ENCODE peak calls at places on chromosomes 11 and 22, in six cellular contexts. B, N, E, I, Q and S are unnamed samples.

GRCh38 chr22:39012525-39013516 is 1.2 kb upstream of the APOBEC3C start:
- DNase-seq in B (no peak), N (no peak), E (no peak), I (no peak), Q (no peak), S (peak; percentile 53)

GRCh38 chr11:62048101-62048500 is 75.7 kb upstream of the INCENP start:
- DNase-seq in B (no peak), N (no peak), E (no peak), I (no peak), Q (no peak), S (no peak)

GRCh38 chr11:108788565-108789199 is 123.8 kb downstream of the DDX10 start:
- DNase-seq in B (peak; percentile 21), N (peak; percentile 24), E (peak; percentile 25), I (no peak), Q (peak; percentile 21), S (peak; percentile 8)

GRCh38 chr22:41907436-41908401 is 7.2 kb downstream of the SHISA8 start:
- DNase-seq in B (no peak), N (no peak), E (no peak), I (no peak), Q (no peak), S (no peak)

GRCh38 chr11:32658639-32659406 is 75.2 kb downstream of the EIF3M start:
- DNase-seq in B (no peak), N (no peak), E (no peak), I (no peak), Q (no peak), S (no peak)

GRCh38 chr11:12827369-12827768 is 153.1 kb downstream of the TEAD1 start:
- DNase-seq in B (no peak), N (no peak), E (no peak), I (no peak), Q (no peak), S (no peak)

GRCh38 chr11:115505165-115505564 is 950 bp upstream of the CADM1 start:
- DNase-seq in B (peak; percentile 33), N (peak; percentile 20), E (no peak), I (no peak), Q (no peak), S (no peak)

GRCh38 chr11:95641506-95641905 is 148.1 kb downstream of the FAM76B start:
- DNase-seq in B (no peak), N (no peak), E (no peak), I (no peak), Q (no peak), S (no peak)

GRCh38 chr11:14971865-14972580 is at the start of gene CALCA:
- DNase-seq in B (no peak), N (peak; percentile 67), E (no peak), I (no peak), Q (no peak), S (no peak)

GRCh38 chr11:118245946-118246562 is 6.1 kb downstream of the MPZL3 start:
- DNase-seq in B (no peak), N (no peak), E (no peak), I (no peak), Q (no peak), S (no peak)

GRCh38 chr11:84795698-84796097 is 831.4 kb downstream of the DLG2 start:
- DNase-seq in B (no peak), N (no peak), E (no peak), I (no peak), Q (no peak), S (no peak)

GRCh38 chr11:30760341-30760740 is 174.2 kb upstream of the MPPED2 start:
- DNase-seq in B (no peak), N (no peak), E (no peak), I (no peak), Q (no peak), S (no peak)

GRCh38 chr11:61362542-61362875 is 335 bp downstream of the TMEM138 start:
- DNase-seq in B (peak; percentile 27), N (no peak), E (peak; percentile 35), I (no peak), Q (no peak), S (peak; percentile 41)

GRCh38 chr22:23279781-23280180 is 99.5 kb downstream of the BCR start:
- DNase-seq in B (no peak), N (no peak), E (no peak), I (no peak), Q (no peak), S (peak; percentile 68)

GRCh38 chr11:2466069-2466801 is 21.4 kb downstream of the KCNQ1 start:
- DNase-seq in B (no peak), N (no peak), E (no peak), I (no peak), Q (no peak), S (no peak)

GRCh38 chr11:74253361-74253760 is 58.1 kb downstream of the P4HA3 start:
- DNase-seq in B (no peak), N (no peak), E (no peak), I (no peak), Q (no peak), S (no peak)

GRCh38 chr22:37623075-37624016 is 14.7 kb downstream of the GGA1 start:
- DNase-seq in B (peak; percentile 86), N (peak; percentile 88), E (peak; percentile 50), I (no peak), Q (no peak), S (peak; percentile 72)

GRCh38 chr22:17120711-17121234 is 387 bp downstream of the TMEM121B start:
- DNase-seq in B (peak; percentile 52), N (peak; percentile 36), E (no peak), I (no peak), Q (no peak), S (peak; percentile 20)

GRCh38 chr11:133936551-133936950 is 20.2 kb downstream of the IGSF9B start:
- DNase-seq in B (no peak), N (no peak), E (no peak), I (no peak), Q (no peak), S (no peak)

GRCh38 chr11:77191823-77192495 is 63.9 kb downstream of the MYO7A start:
- DNase-seq in B (peak; percentile 81), N (peak; percentile 94), E (peak; percentile 41), I (peak; percentile 88), Q (peak; percentile 93), S (peak; percentile 79)

GRCh38 chr11:9313648-9314290 is 624 bp downstream of the TMEM41B start:
- DNase-seq in B (no peak), N (no peak), E (no peak), I (no peak), Q (no peak), S (no peak)

GRCh38 chr11:106728861-106729260 is 289.4 kb downstream of the GUCY1A2 start:
- DNase-seq in B (no peak), N (no peak), E (no peak), I (no peak), Q (no peak), S (no peak)

GRCh38 chr11:74731301-74732094 is at the start of gene CHRDL2:
- DNase-seq in B (no peak), N (peak; percentile 38), E (no peak), I (no peak), Q (no peak), S (no peak)

GRCh38 chr22:29947410-29948387 is 64.7 kb downstream of the MTMR3 start:
- DNase-seq in B (no peak), N (no peak), E (no peak), I (no peak), Q (no peak), S (no peak)

GRCh38 chr11:45647786-45648185 is 17.6 kb downstream of the CHST1 start:
- DNase-seq in B (no peak), N (no peak), E (no peak), I (no peak), Q (no peak), S (no peak)

GRCh38 chr11:1222491-1223345 is at the start of gene MUC5B:
- DNase-seq in B (no peak), N (peak; percentile 8), E (no peak), I (no peak), Q (no peak), S (no peak)

GRCh38 chr11:45919806-45920530 is 2.3 kb upstream of the PEX16 start:
- DNase-seq in B (no peak), N (no peak), E (peak; percentile 34), I (no peak), Q (no peak), S (no peak)

GRCh38 chr11:119147604-119148333 is 1.1 kb upstream of the ABCG4 start:
- DNase-seq in B (no peak), N (no peak), E (no peak), I (no peak), Q (no peak), S (no peak)

GRCh38 chr11:10502770-10503169 is 38.2 kb downstream of the RNF141 start:
- DNase-seq in B (no peak), N (no peak), E (no peak), I (no peak), Q (no peak), S (no peak)

GRCh38 chr22:41561788-41562187 is 978 bp downstream of the CSDC2 start:
- DNase-seq in B (no peak), N (no peak), E (no peak), I (no peak), Q (no peak), S (no peak)

GRCh38 chr11:111918390-111919256 is at the start of gene C11orf52:
- DNase-seq in B (peak; percentile 51), N (peak; percentile 80), E (peak; percentile 89), I (peak; percentile 49), Q (peak; percentile 79), S (peak; percentile 51)

GRCh38 chr11:113715882-113716625 is 9.9 kb upstream of the TMPRSS5 start:
- DNase-seq in B (no peak), N (no peak), E (no peak), I (no peak), Q (no peak), S (no peak)

GRCh38 chr11:76629853-76630599 is 40.5 kb downstream of the LRRC32 start:
- DNase-seq in B (no peak), N (no peak), E (no peak), I (no peak), Q (no peak), S (peak; percentile 45)

GRCh38 chr11:395866-396265 is 1.9 kb downstream of the PKP3 start:
- DNase-seq in B (no peak), N (no peak), E (no peak), I (no peak), Q (no peak), S (no peak)

GRCh38 chr11:19846654-19847330 is 134.2 kb downstream of the NAV2 start:
- DNase-seq in B (no peak), N (no peak), E (no peak), I (no peak), Q (no peak), S (no peak)

GRCh38 chr11:126109941-126110731 is 47.5 kb upstream of the CDON start:
- DNase-seq in B (no peak), N (no peak), E (no peak), I (no peak), Q (no peak), S (no peak)
- TF ChIP-seq SP1 in B (no peak), N (no peak), E (no peak), I (no peak), Q (no peak), S (no peak)

GRCh38 chr22:24554316-24555159 is at the start of gene GUCD1:
- DNase-seq in B (peak; percentile 33), N (peak; percentile 29), E (no peak), I (no peak), Q (no peak), S (no peak)
- TF ChIP-seq SP1 in B (no peak), N (peak; percentile 52), E (no peak), I (no peak), Q (no peak), S (peak; percentile 20)

GRCh38 chr11:79423736-79424135 is 17.1 kb downstream of the TENM4 start:
- DNase-seq in B (no peak), N (no peak), E (no peak), I (no peak), Q (no peak), S (no peak)
- TF ChIP-seq SP1 in B (no peak), N (no peak), E (no peak), I (no peak), Q (no peak), S (no peak)

GRCh38 chr11:66221726-66222236 is 46.7 kb upstream of the RAB1B start:
- DNase-seq in B (no peak), N (no peak), E (no peak), I (no peak), Q (no peak), S (no peak)
- TF ChIP-seq SP1 in B (no peak), N (no peak), E (no peak), I (no peak), Q (no peak), S (no peak)